ENCODE peak calls at places on chromosome 7, in ten cellular contexts. One of them, this sample, is unnamed.
A peak's percentile ranks its signal among the peaks of the same experiment; 100 is the strongest.

GRCh38 chr7:153402721-153403541 is 643.4 kb downstream of the ACTR3B start:
- DNase-seq in iris pigment epithelial cell: no peak
- DNase-seq in dorsolateral prefrontal cortex: no peak
- DNase-seq in K562: no peak
- DNase-seq in activated T-helper 1 cell treated with Interleukin-2 at 50 U/mL for 16 hours: no peak
- DNase-seq in cardiac fibroblast: no peak
- DNase-seq in MG63: no peak
- DNase-seq in CD8-positive, alpha-beta T cell: no peak
- DNase-seq in type B pancreatic cell: no peak
- DNase-seq in germinal center: no peak
- DNase-seq in this sample: no peak

GRCh38 chr7:34430456-34430855 is 227.6 kb upstream of the NPSR1 start:
- DNase-seq in MG63: peak; percentile 47
- DNase-seq in K562: no peak
- DNase-seq in CD8-positive, alpha-beta T cell: no peak
- DNase-seq in activated T-helper 1 cell treated with Interleukin-2 at 50 U/mL for 16 hours: no peak
- DNase-seq in dorsolateral prefrontal cortex: no peak
- DNase-seq in iris pigment epithelial cell: peak; percentile 71
- DNase-seq in cardiac fibroblast: peak; percentile 88
- DNase-seq in type B pancreatic cell: no peak
- DNase-seq in germinal center: no peak
- DNase-seq in this sample: no peak

GRCh38 chr7:157016352-157017041 is 6.0 kb upstream of the MNX1 start:
- DNase-seq in germinal center: no peak
- DNase-seq in K562: no peak
- DNase-seq in cardiac fibroblast: no peak
- DNase-seq in activated T-helper 1 cell treated with Interleukin-2 at 50 U/mL for 16 hours: no peak
- DNase-seq in CD8-positive, alpha-beta T cell: no peak
- DNase-seq in dorsolateral prefrontal cortex: no peak
- DNase-seq in type B pancreatic cell: peak; percentile 64
- DNase-seq in MG63: no peak
- DNase-seq in iris pigment epithelial cell: no peak
- DNase-seq in this sample: no peak

GRCh38 chr7:6160191-6160623 is 112.2 kb downstream of the CYTH3 start:
- DNase-seq in MG63: peak; percentile 42
- DNase-seq in K562: no peak
- DNase-seq in activated T-helper 1 cell treated with Interleukin-2 at 50 U/mL for 16 hours: no peak
- DNase-seq in germinal center: no peak
- DNase-seq in type B pancreatic cell: no peak
- DNase-seq in iris pigment epithelial cell: peak; percentile 57
- DNase-seq in cardiac fibroblast: peak; percentile 90
- DNase-seq in dorsolateral prefrontal cortex: no peak
- DNase-seq in CD8-positive, alpha-beta T cell: no peak
- DNase-seq in this sample: no peak

GRCh38 chr7:50752422-50752821 is 30.3 kb downstream of the GRB10 start:
- DNase-seq in CD8-positive, alpha-beta T cell: no peak
- DNase-seq in cardiac fibroblast: no peak
- DNase-seq in activated T-helper 1 cell treated with Interleukin-2 at 50 U/mL for 16 hours: no peak
- DNase-seq in K562: no peak
- DNase-seq in type B pancreatic cell: no peak
- DNase-seq in germinal center: no peak
- DNase-seq in dorsolateral prefrontal cortex: no peak
- DNase-seq in MG63: no peak
- DNase-seq in iris pigment epithelial cell: no peak
- DNase-seq in this sample: no peak

GRCh38 chr7:120691915-120692314 is 166.0 kb downstream of the TSPAN12 start:
- DNase-seq in CD8-positive, alpha-beta T cell: no peak
- DNase-seq in germinal center: no peak
- DNase-seq in activated T-helper 1 cell treated with Interleukin-2 at 50 U/mL for 16 hours: no peak
- DNase-seq in dorsolateral prefrontal cortex: no peak
- DNase-seq in MG63: no peak
- DNase-seq in K562: no peak
- DNase-seq in cardiac fibroblast: no peak
- DNase-seq in type B pancreatic cell: no peak
- DNase-seq in iris pigment epithelial cell: no peak
- DNase-seq in this sample: no peak

GRCh38 chr7:127880454-127880853 is 150.8 kb downstream of the LRRC4 start:
- DNase-seq in CD8-positive, alpha-beta T cell: no peak
- DNase-seq in activated T-helper 1 cell treated with Interleukin-2 at 50 U/mL for 16 hours: no peak
- DNase-seq in MG63: no peak
- DNase-seq in iris pigment epithelial cell: no peak
- DNase-seq in K562: no peak
- DNase-seq in type B pancreatic cell: no peak
- DNase-seq in dorsolateral prefrontal cortex: no peak
- DNase-seq in cardiac fibroblast: no peak
- DNase-seq in germinal center: no peak
- DNase-seq in this sample: no peak

GRCh38 chr7:69782917-69783684 is 184.8 kb downstream of the AUTS2 start:
- DNase-seq in cardiac fibroblast: peak; percentile 90
- DNase-seq in activated T-helper 1 cell treated with Interleukin-2 at 50 U/mL for 16 hours: no peak
- DNase-seq in iris pigment epithelial cell: no peak
- DNase-seq in K562: no peak
- DNase-seq in CD8-positive, alpha-beta T cell: no peak
- DNase-seq in germinal center: no peak
- DNase-seq in dorsolateral prefrontal cortex: peak; percentile 48
- DNase-seq in type B pancreatic cell: no peak
- DNase-seq in MG63: peak; percentile 79
- DNase-seq in this sample: no peak

GRCh38 chr7:93327006-93327633 is 95.0 kb downstream of the VPS50 start:
- DNase-seq in germinal center: no peak
- DNase-seq in K562: no peak
- DNase-seq in activated T-helper 1 cell treated with Interleukin-2 at 50 U/mL for 16 hours: no peak
- DNase-seq in cardiac fibroblast: peak; percentile 83
- DNase-seq in iris pigment epithelial cell: peak; percentile 94
- DNase-seq in MG63: peak; percentile 5
- DNase-seq in dorsolateral prefrontal cortex: no peak
- DNase-seq in CD8-positive, alpha-beta T cell: no peak
- DNase-seq in type B pancreatic cell: no peak
- DNase-seq in this sample: no peak